ENCODE peak calls at places on chromosomes 12 and 14, in five cellular contexts. One of them, this sample, is unnamed.

GRCh38 chr12:116697305-116698130 is 40.4 kb downstream of the SPRING1 start:
- DNase-seq in HepG2: peak; percentile 57
- DNase-seq in K562: peak; percentile 71
- DNase-seq in HCT116: peak; percentile 40
- DNase-seq in GM12878: no peak
- DNase-seq in this sample: peak; percentile 83

GRCh38 chr12:30110970-30111586 is 327.3 kb upstream of the TMTC1 start:
- DNase-seq in HCT116: no peak
- DNase-seq in HepG2: no peak
- DNase-seq in K562: no peak
- DNase-seq in GM12878: no peak
- DNase-seq in this sample: no peak

GRCh38 chr12:120882055-120882555 is 22.1 kb downstream of the SPPL3 start:
- DNase-seq in HCT116: no peak
- DNase-seq in GM12878: no peak
- DNase-seq in HepG2: no peak
- DNase-seq in K562: no peak
- DNase-seq in this sample: no peak

GRCh38 chr12:24879644-24880043 is 69.3 kb downstream of the BCAT1 start:
- DNase-seq in HCT116: no peak
- DNase-seq in GM12878: no peak
- DNase-seq in HepG2: no peak
- DNase-seq in K562: no peak
- DNase-seq in this sample: no peak

GRCh38 chr12:131135786-131136538 is 182.3 kb downstream of the ADGRD1 start:
- DNase-seq in GM12878: no peak
- DNase-seq in HepG2: no peak
- DNase-seq in K562: no peak
- DNase-seq in HCT116: no peak
- DNase-seq in this sample: no peak

GRCh38 chr12:126811401-126811800 is 1455.6 kb upstream of the TMEM132C start:
- DNase-seq in HepG2: no peak
- DNase-seq in HCT116: no peak
- DNase-seq in K562: no peak
- DNase-seq in GM12878: no peak
- DNase-seq in this sample: peak; percentile 0

GRCh38 chr14:94671870-94672444 is 59.8 kb downstream of the SERPINA3 start:
- DNase-seq in HCT116: no peak
- DNase-seq in GM12878: no peak
- DNase-seq in K562: no peak
- DNase-seq in HepG2: peak; percentile 53
- DNase-seq in this sample: no peak

GRCh38 chr12:123253606-123254459 is 17.8 kb downstream of the CDK2AP1 start:
- DNase-seq in GM12878: no peak
- DNase-seq in HCT116: no peak
- DNase-seq in HepG2: no peak
- DNase-seq in K562: no peak
- DNase-seq in this sample: no peak

GRCh38 chr14:70882771-70883492 is 24.3 kb upstream of the PCNX1 start:
- DNase-seq in HepG2: no peak
- DNase-seq in HCT116: no peak
- DNase-seq in GM12878: peak; percentile 54
- DNase-seq in K562: no peak
- DNase-seq in this sample: no peak

GRCh38 chr12:38053655-38054464 is 262.7 kb upstream of the ALG10B start:
- DNase-seq in K562: peak; percentile 17
- DNase-seq in HepG2: peak; percentile 70
- DNase-seq in HCT116: no peak
- DNase-seq in GM12878: no peak
- DNase-seq in this sample: peak; percentile 71

GRCh38 chr12:105330283-105330937 is at the start of gene C12orf75:
- DNase-seq in GM12878: peak; percentile 77
- DNase-seq in HepG2: peak; percentile 67
- DNase-seq in HCT116: peak; percentile 54
- DNase-seq in K562: peak; percentile 74
- DNase-seq in this sample: peak; percentile 94

GRCh38 chr12:86748874-86749273 is 492.7 kb upstream of the MGAT4C start:
- DNase-seq in GM12878: no peak
- DNase-seq in K562: no peak
- DNase-seq in HepG2: no peak
- DNase-seq in HCT116: no peak
- DNase-seq in this sample: no peak

GRCh38 chr12:68428724-68429580 is 96.8 kb upstream of the MDM1 start:
- DNase-seq in HepG2: peak; percentile 5
- DNase-seq in K562: no peak
- DNase-seq in GM12878: no peak
- DNase-seq in HCT116: no peak
- DNase-seq in this sample: no peak

GRCh38 chr12:99847936-99848335 is 136.8 kb downstream of the ANKS1B start:
- DNase-seq in HepG2: no peak
- DNase-seq in HCT116: no peak
- DNase-seq in GM12878: no peak
- DNase-seq in K562: no peak
- DNase-seq in this sample: no peak

GRCh38 chr12:107385518-107385917 is 292.2 kb upstream of the CRY1 start:
- DNase-seq in HepG2: no peak
- DNase-seq in K562: no peak
- DNase-seq in GM12878: no peak
- DNase-seq in HCT116: no peak
- DNase-seq in this sample: peak; percentile 24

GRCh38 chr14:38125484-38125912 is 82.2 kb upstream of the SSTR1 start:
- DNase-seq in HepG2: no peak
- DNase-seq in K562: no peak
- DNase-seq in GM12878: no peak
- DNase-seq in HCT116: no peak
- DNase-seq in this sample: no peak

GRCh38 chr12:79378496-79378895 is 312.3 kb downstream of the PAWR start:
- DNase-seq in K562: no peak
- DNase-seq in HCT116: no peak
- DNase-seq in HepG2: no peak
- DNase-seq in GM12878: no peak
- DNase-seq in this sample: no peak

GRCh38 chr14:85415015-85415712 is 114.8 kb upstream of the FLRT2 start:
- DNase-seq in HCT116: no peak
- DNase-seq in K562: no peak
- DNase-seq in HepG2: peak; percentile 64
- DNase-seq in GM12878: no peak
- DNase-seq in this sample: peak; percentile 61

GRCh38 chr12:106248849-106249371 is 1.1 kb upstream of the CKAP4 start:
- DNase-seq in GM12878: no peak
- DNase-seq in HepG2: no peak
- DNase-seq in HCT116: no peak
- DNase-seq in K562: no peak
- DNase-seq in this sample: no peak

GRCh38 chr12:110995016-110995415 is 74.6 kb upstream of the MYL2 start:
- DNase-seq in HepG2: no peak
- DNase-seq in GM12878: no peak
- DNase-seq in K562: no peak
- DNase-seq in HCT116: no peak
- DNase-seq in this sample: no peak

GRCh38 chr12:52006726-52007157 is at the start of gene TAMALIN:
- DNase-seq in HCT116: no peak
- DNase-seq in GM12878: no peak
- DNase-seq in HepG2: no peak
- DNase-seq in K562: no peak
- DNase-seq in this sample: peak; percentile 53

GRCh38 chr14:104588066-104588857 is 8.7 kb downstream of the C14orf180 start:
- DNase-seq in GM12878: no peak
- DNase-seq in HCT116: no peak
- DNase-seq in K562: no peak
- DNase-seq in HepG2: no peak
- DNase-seq in this sample: peak; percentile 18
- H3K27me3 ChIP-seq in GM12878: no peaks in the 10 kb centered on the region
- H3K27me3 ChIP-seq in HCT116: no peaks in the 10 kb centered on the region
- H3K27me3 ChIP-seq in K562: peaks cover 9% of the 10 kb centered on the region
- H3K27me3 ChIP-seq in HepG2: peaks cover 89% of the 10 kb centered on the region
- H3K27me3 ChIP-seq in this sample: no peaks in the 10 kb centered on the region

GRCh38 chr12:4270016-4270669 is 3.4 kb upstream of the CCND2 start:
- DNase-seq in K562: peak; percentile 25
- DNase-seq in HCT116: no peak
- DNase-seq in HepG2: no peak
- DNase-seq in GM12878: no peak
- DNase-seq in this sample: peak; percentile 35
- TF ChIP-seq EZH2 in K562: no peak
- TF ChIP-seq EZH2 in HCT116: no peak
- TF ChIP-seq EZH2 in HepG2: peak; percentile 45
- TF ChIP-seq EZH2 in GM12878: no peak
- TF ChIP-seq EZH2 in this sample: peak; percentile 48

GRCh38 chr12:94942663-94943062 is 60.8 kb downstream of the NDUFA12 start:
- DNase-seq in GM12878: no peak
- DNase-seq in K562: no peak
- DNase-seq in HepG2: no peak
- DNase-seq in HCT116: no peak
- DNase-seq in this sample: no peak

GRCh38 chr12:94938583-94938982 is 64.9 kb downstream of the NDUFA12 start:
- DNase-seq in HCT116: no peak
- DNase-seq in K562: no peak
- DNase-seq in HepG2: no peak
- DNase-seq in GM12878: no peak
- DNase-seq in this sample: no peak

GRCh38 chr12:94941440-94941862 is 62.0 kb downstream of the NDUFA12 start:
- DNase-seq in K562: no peak
- DNase-seq in HCT116: no peak
- DNase-seq in HepG2: no peak
- DNase-seq in GM12878: no peak
- DNase-seq in this sample: no peak

DNA sequence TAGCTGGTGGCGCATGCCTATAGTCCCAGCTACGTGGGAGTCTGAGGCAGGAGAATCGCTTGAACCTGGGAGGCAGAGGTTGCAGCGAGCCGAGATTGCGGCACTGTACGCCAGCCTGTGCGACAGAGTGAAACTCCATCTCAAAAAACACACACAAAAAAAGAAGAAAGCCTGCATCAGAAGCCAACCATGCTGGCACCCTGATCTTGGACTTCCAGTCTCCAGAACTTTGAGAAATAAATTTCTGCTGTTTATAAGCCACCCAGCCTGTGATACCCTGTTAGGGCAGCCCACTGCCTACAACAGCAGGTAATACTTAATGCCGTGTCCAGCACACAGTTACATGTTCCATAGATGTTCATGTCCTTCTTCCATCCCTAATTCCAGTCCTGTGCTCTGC is 62.7 kb downstream of the NDUFA12 start:
- DNase-seq in K562: no peak
- DNase-seq in HCT116: no peak
- DNase-seq in GM12878: no peak
- DNase-seq in HepG2: no peak
- DNase-seq in this sample: no peak
- TF ChIP-seq REST in K562: no peak
- TF ChIP-seq REST in HCT116: no peak
- TF ChIP-seq REST in GM12878: no peak
- TF ChIP-seq REST in HepG2: no peak
- TF ChIP-seq REST in this sample: no peak

DNA sequence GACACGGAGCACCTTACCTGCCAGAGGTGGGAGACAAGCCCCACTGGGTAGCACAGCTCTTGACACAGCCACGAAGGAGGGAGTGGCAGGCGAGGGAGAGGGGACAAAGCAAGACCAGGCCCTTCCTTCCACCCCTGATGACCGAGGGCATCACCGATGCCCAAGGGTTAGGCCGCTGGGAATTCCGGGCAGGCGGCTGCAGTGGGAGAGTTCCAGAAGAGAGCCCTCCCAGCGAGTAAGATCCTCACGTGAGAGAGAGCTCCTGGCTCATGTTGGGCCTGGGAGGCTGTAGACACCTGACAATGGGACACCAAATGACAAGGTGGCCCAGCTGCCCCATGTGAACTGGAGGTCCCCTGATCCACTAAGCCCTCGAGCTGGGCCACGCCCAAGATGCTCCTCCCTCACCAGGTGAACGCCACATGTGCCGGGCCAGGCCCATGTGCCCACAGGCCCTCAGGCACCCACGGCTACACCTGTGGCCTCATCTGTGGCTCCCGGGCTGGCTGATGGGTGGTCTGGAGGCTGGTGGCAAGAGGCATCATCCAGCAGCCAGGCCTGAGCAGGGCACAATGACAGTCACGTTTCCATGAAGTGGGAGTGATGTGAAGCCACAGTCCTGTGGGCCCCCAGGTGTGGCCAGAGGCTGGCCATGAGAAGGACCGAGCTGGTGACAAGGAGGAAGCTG is 32.1 kb upstream of the C14orf180 start:
- DNase-seq in GM12878: no peak
- DNase-seq in HepG2: no peak
- DNase-seq in K562: no peak
- DNase-seq in HCT116: no peak
- DNase-seq in this sample: no peak
- H3K27me3 ChIP-seq in GM12878: no peaks in the 10 kb centered on the region
- H3K27me3 ChIP-seq in HepG2: peaks cover 77% of the 10 kb centered on the region
- H3K27me3 ChIP-seq in K562: no peaks in the 10 kb centered on the region
- H3K27me3 ChIP-seq in HCT116: peaks cover 46% of the 10 kb centered on the region
- H3K27me3 ChIP-seq in this sample: no peaks in the 10 kb centered on the region

GRCh38 chr12:57607958-57608663 is 3.1 kb upstream of the ARHGEF25 start:
- DNase-seq in HCT116: no peak
- DNase-seq in K562: no peak
- DNase-seq in GM12878: no peak
- DNase-seq in HepG2: no peak
- DNase-seq in this sample: no peak

GRCh38 chr12:57609781-57610552 is 1.3 kb upstream of the ARHGEF25 start:
- DNase-seq in HepG2: no peak
- DNase-seq in GM12878: no peak
- DNase-seq in K562: no peak
- DNase-seq in HCT116: no peak
- DNase-seq in this sample: peak; percentile 68

GRCh38 chr12:57611116-57611809 is at the start of gene ARHGEF25:
- DNase-seq in K562: peak; percentile 92
- DNase-seq in HCT116: no peak
- DNase-seq in GM12878: no peak
- DNase-seq in HepG2: peak; percentile 41
- DNase-seq in this sample: peak; percentile 81

GRCh38 chr12:57610553-57611115 is 601 bp upstream of the ARHGEF25 start:
- DNase-seq in K562: no peak
- DNase-seq in HCT116: no peak
- DNase-seq in GM12878: no peak
- DNase-seq in HepG2: no peak
- DNase-seq in this sample: peak; percentile 51

DNA sequence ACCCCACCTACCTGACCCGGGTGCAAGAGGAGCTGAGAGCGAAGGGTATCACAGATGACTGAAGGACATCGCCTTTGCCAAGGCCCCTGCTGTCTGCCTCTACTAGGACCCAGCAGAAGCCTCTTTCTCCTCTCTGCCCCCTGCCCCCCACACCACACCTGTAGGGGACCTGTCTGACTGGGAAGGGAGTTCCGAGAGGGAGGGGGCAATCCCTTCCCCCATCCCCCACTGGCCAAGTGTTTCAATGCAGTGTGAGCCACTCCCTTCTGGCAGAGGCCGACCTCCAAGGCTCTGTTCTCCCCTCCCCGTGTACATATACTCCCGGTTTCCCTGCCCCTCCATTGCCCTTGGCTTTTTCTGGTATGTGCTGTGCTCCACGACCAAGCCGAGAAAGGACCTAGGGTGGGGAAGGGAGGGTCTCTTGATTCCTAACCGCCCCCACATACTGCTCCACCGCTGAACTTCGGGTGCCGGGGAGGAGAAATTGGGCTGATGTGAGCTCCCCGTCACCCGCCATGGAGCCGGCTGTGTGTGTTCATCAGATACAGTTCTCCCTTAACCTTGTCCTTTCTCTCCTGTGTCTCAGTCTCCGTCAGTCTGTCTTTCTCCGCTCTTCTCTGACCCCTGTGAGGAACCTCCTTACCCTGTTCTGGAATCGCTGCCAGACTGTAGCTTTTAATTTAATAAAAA is 2.0 kb upstream of the ARHGEF25 start:
- DNase-seq in HCT116: no peak
- DNase-seq in GM12878: no peak
- DNase-seq in HepG2: no peak
- DNase-seq in K562: peak; percentile 45
- DNase-seq in this sample: peak; percentile 75
- TF ChIP-seq EZH2 in HCT116: no peak
- TF ChIP-seq EZH2 in GM12878: no peak
- TF ChIP-seq EZH2 in HepG2: no peak
- TF ChIP-seq EZH2 in K562: no peak
- TF ChIP-seq EZH2 in this sample: no peak